ENCODE peak calls at places on chromosomes 5 and 9, in eight cellular contexts. R, O, P, Q, X, W, D and Y are unnamed samples.

GRCh38 chr5:56270058-56270457 is 36.9 kb upstream of the ANKRD55 start:
- DNase-seq in P (no peak), Q (no peak), R (no peak), W (no peak), X (no peak), O (no peak), D (no peak), Y (no peak)

GRCh38 chr9:136626740-136627642 is 35.7 kb upstream of the EGFL7 start:
- DNase-seq in Q (peak), X (no peak), R (no peak), O (no peak), D (no peak), P (peak), W (no peak), Y (no peak)

GRCh38 chr5:35136386-35136785 is 88.6 kb upstream of the AGXT2 start:
- DNase-seq in P (no peak), W (peak), D (no peak), Q (no peak), R (no peak), O (peak), X (peak), Y (no peak)

GRCh38 chr5:54302267-54302687 is 8.1 kb downstream of the ARL15 start:
- DNase-seq in W (no peak), P (no peak), O (no peak), X (peak), R (no peak), D (no peak), Q (no peak), Y (no peak)

GRCh38 chr5:14880688-14881087 is 9.1 kb upstream of the ANKH start:
- DNase-seq in R (no peak), X (peak), W (no peak), D (no peak), Q (no peak), P (no peak), O (no peak), Y (no peak)

GRCh38 chr9:8648271-8648670 is 848.7 kb upstream of the DMAC1 start:
- DNase-seq in W (no peak), O (no peak), P (no peak), D (no peak), R (no peak), Q (no peak), X (no peak), Y (no peak)

GRCh38 chr5:90940227-90940995 is 381.8 kb downstream of the ADGRV1 start:
- DNase-seq in P (no peak), W (peak), D (peak), R (peak), Q (peak), X (peak), O (peak), Y (no peak)

GRCh38 chr5:169272731-169273401 is 28.1 kb downstream of the SLIT3 start:
- DNase-seq in W (no peak), Q (peak), X (no peak), O (no peak), D (no peak), R (no peak), P (no peak), Y (no peak)

GRCh38 chr5:6682239-6682638 is 31.0 kb upstream of the TENT4A start:
- DNase-seq in P (no peak), D (no peak), R (no peak), X (no peak), O (no peak), W (no peak), Q (peak), Y (no peak)

GRCh38 chr5:17005087-17005828 is 69.2 kb upstream of the MYO10 start:
- DNase-seq in O (no peak), D (no peak), Q (peak), R (no peak), W (peak), P (no peak), X (no peak), Y (no peak)

GRCh38 chr9:95880011-95880690 is 4.7 kb downstream of the ERCC6L2 start:
- DNase-seq in X (peak), P (no peak), Q (no peak), O (no peak), D (no peak), R (no peak), W (peak), Y (no peak)

GRCh38 chr9:88732128-88732527 is 197.2 kb downstream of the NXNL2 start:
- DNase-seq in X (peak), Q (no peak), R (no peak), D (no peak), P (peak), O (no peak), W (no peak), Y (no peak)

GRCh38 chr5:127028822-127029457 is 1.4 kb downstream of the MARCHF3 start:
- DNase-seq in O (no peak), R (no peak), D (no peak), W (no peak), Q (no peak), P (no peak), X (no peak), Y (no peak)

GRCh38 chr5:76113103-76113502 is 29.9 kb downstream of the SV2C start:
- DNase-seq in X (no peak), P (no peak), W (no peak), O (no peak), R (no peak), D (no peak), Q (no peak), Y (no peak)

GRCh38 chr5:74409166-74409706 is 231.3 kb downstream of the ENC1 start:
- DNase-seq in X (no peak), D (no peak), O (no peak), Q (no peak), W (no peak), R (no peak), P (no peak), Y (no peak)